ENCODE peak calls at places on chromosomes 13 and 19, in nine cellular contexts. J, L, B, P, O, X, U, E and G are unnamed samples.

GRCh38 chr13:21735621-21736401 is 64.9 kb downstream of the FGF9 start:
- DNase-seq in P (no peak), J (no peak), X (no peak), B (no peak), L (no peak), O (no peak), E (no peak), U (no peak), G (no peak)

GRCh38 chr19:54506079-54506478 is 3.4 kb downstream of the LAIR2 start:
- DNase-seq in J (no peak), E (no peak), X (no peak), U (no peak), O (no peak), P (no peak), L (no peak), B (no peak), G (no peak)

GRCh38 chr13:79228972-79229371 is 177.1 kb downstream of the RBM26 start:
- DNase-seq in B (no peak), P (no peak), X (no peak), O (peak; percentile 32), L (no peak), U (no peak), E (no peak), J (no peak), G (no peak)

GRCh38 chr13:94548382-94549240 is 47.3 kb downstream of the TGDS start:
- DNase-seq in J (peak; percentile 52), L (peak; percentile 82), B (peak; percentile 5), P (peak; percentile 10), O (peak; percentile 32), U (peak; percentile 49), E (no peak), X (peak; percentile 14), G (no peak)

GRCh38 chr19:41189425-41190065 is 3.5 kb upstream of the CYP2S1 start:
- DNase-seq in E (no peak), P (no peak), X (no peak), L (peak; percentile 63), J (no peak), B (no peak), O (no peak), U (no peak), G (no peak)

GRCh38 chr13:99199541-99200432 is 867 bp upstream of the UBAC2 start:
- DNase-seq in L (no peak), P (no peak), E (no peak), J (no peak), U (no peak), B (no peak), X (no peak), O (no peak), G (no peak)

GRCh38 chr13:99153219-99153618 is 47.4 kb upstream of the UBAC2 start:
- DNase-seq in B (no peak), P (no peak), L (no peak), X (no peak), E (no peak), J (no peak), U (no peak), O (no peak), G (no peak)

GRCh38 chr19:3176715-3177501 is 1.7 kb upstream of the S1PR4 start:
- DNase-seq in O (peak; percentile 69), J (no peak), P (no peak), L (no peak), E (no peak), U (no peak), B (no peak), X (no peak), G (peak; percentile 53)

GRCh38 chr13:105343134-105343806 is 1192.2 kb downstream of the EFNB2 start:
- DNase-seq in P (no peak), E (no peak), J (no peak), L (no peak), U (no peak), X (no peak), O (no peak), B (no peak), G (peak; percentile 63)

GRCh38 chr19:48746738-48747575 is at the start of gene IZUMO1:
- DNase-seq in J (peak; percentile 77), X (peak; percentile 33), B (peak; percentile 43), O (peak; percentile 61), E (no peak), U (peak; percentile 89), P (peak; percentile 33), L (peak; percentile 91), G (peak; percentile 72)

GRCh38 chr13:94712287-94712811 is at the start of gene SOX21:
- DNase-seq in L (peak; percentile 87), B (no peak), E (no peak), P (no peak), X (no peak), J (no peak), O (no peak), U (no peak), G (no peak)

GRCh38 chr13:53788286-53788685 is 759.7 kb downstream of the OLFM4 start:
- DNase-seq in U (no peak), B (no peak), L (no peak), O (no peak), J (no peak), P (no peak), E (no peak), X (no peak), G (no peak)

GRCh38 chr19:11138659-11139526 is 16.7 kb downstream of the SPC24 start:
- DNase-seq in X (peak; percentile 60), E (no peak), P (peak; percentile 50), O (peak; percentile 68), J (no peak), B (peak; percentile 54), L (peak; percentile 78), U (peak; percentile 61), G (peak; percentile 53)

GRCh38 chr19:18290250-18291018 is 9.0 kb upstream of the JUND start:
- DNase-seq in U (no peak), E (no peak), O (peak; percentile 40), P (peak; percentile 45), X (no peak), J (no peak), B (no peak), L (no peak), G (no peak)

GRCh38 chr19:5129691-5130090 is 160.8 kb downstream of the KDM4B start:
- DNase-seq in B (no peak), L (no peak), U (no peak), J (no peak), P (no peak), X (no peak), O (no peak), E (no peak), G (no peak)
- TF ChIP-seq CTCF in B (no peak), L (no peak), U (no peak), J (no peak), P (no peak), X (no peak), O (no peak), E (no peak), G (no peak)

GRCh38 chr19:35005256-35005977 is 5.3 kb downstream of the GRAMD1A start:
- DNase-seq in E (no peak), O (no peak), L (no peak), P (no peak), U (no peak), X (no peak), B (no peak), J (no peak), G (no peak)

GRCh38 chr19:35004517-35005255 is 4.6 kb downstream of the GRAMD1A start:
- DNase-seq in J (no peak), X (no peak), L (no peak), P (no peak), B (no peak), U (no peak), E (no peak), O (no peak), G (no peak)

GRCh38 chr19:35008891-35009341 is 8.8 kb downstream of the GRAMD1A start:
- DNase-seq in O (no peak), U (no peak), B (no peak), L (no peak), P (no peak), E (no peak), X (no peak), J (no peak), G (no peak)

GRCh38 chr19:35006999-35007365 is 6.9 kb downstream of the GRAMD1A start:
- DNase-seq in J (no peak), O (no peak), X (no peak), P (no peak), U (no peak), E (no peak), L (no peak), B (no peak), G (no peak)

DNA sequence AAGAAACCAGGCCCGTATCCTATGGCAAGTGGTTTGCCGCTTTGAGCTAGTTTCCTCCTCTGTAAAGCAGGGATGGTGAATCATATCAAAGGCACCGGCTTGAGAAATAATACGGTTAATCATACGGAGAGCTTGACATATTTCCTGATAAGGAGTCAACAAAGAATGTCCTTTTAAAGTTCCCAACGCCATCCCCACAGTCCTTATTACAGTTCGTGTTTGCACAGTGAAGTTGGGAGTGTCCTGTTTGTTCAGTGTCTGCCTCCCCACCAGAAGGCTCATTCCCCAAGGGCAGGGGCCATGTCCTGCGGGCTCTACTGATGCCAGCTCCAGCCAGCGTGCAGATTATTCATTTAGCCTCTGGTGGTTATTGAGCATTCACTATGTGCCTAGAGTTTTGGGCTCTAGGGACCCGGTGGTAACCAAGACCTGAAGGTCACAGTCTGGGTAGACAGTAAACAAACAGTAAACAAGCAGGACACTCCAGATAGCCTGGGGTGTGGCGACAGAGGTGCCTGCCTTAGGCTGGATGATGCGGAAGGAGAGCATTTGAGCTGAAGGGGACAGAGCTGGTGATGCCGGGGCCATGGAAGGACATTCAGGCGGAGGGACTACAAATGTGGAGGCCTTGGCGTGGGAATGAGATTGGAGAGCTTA is 6.3 kb downstream of the GRAMD1A start:
- DNase-seq in X (no peak), L (no peak), B (no peak), P (no peak), J (no peak), O (peak; percentile 78), U (no peak), E (no peak), G (no peak)
- H3K36me3 ChIP-seq in X (peaks cover 9% of the 10 kb centered on the region), L (no peaks in the 10 kb centered on the region), B (peaks cover 18% of the 10 kb centered on the region), P (peaks cover 28% of the 10 kb centered on the region), J (peaks cover 92% of the 10 kb centered on the region), O (peaks cover 17% of the 10 kb centered on the region), U (peaks cover 3% of the 10 kb centered on the region), E (peaks cover 4% of the 10 kb centered on the region), G (peaks cover 2% of the 10 kb centered on the region)

GRCh38 chr13:38922170-38922569 is 68.5 kb downstream of the STOML3 start:
- DNase-seq in B (no peak), U (no peak), P (no peak), J (no peak), O (no peak), X (no peak), L (no peak), E (no peak), G (no peak)

DNA sequence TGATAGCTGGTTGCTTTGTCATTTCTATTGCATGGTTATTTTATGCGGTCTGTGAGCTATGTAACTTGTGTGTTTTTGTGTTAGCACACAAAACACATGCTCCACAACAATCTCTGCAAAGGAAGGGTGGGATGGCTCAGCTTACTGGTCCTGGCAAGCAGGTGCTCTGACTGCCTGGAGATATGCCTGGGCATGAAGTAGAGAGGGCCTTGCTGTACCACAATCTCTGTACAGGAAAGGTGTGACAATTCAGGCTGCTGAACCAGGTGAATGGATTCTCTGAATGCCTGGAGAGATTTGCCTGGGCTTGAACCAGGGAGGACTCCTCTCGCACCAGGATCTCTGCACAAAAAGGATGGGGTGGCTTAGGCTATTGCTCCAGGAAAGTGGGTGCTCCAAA is 69.5 kb downstream of the STOML3 start:
- DNase-seq in J (no peak), U (no peak), X (no peak), O (no peak), L (no peak), B (no peak), P (no peak), E (no peak), G (no peak)
- H3K4me3 ChIP-seq in J (no peak overlapping the region), U (no peak overlapping the region), X (no peak overlapping the region), O (no peak overlapping the region), L (no peak overlapping the region), B (no peak overlapping the region), P (no peak overlapping the region), E (no peak overlapping the region), G (no peak overlapping the region)

GRCh38 chr13:46553886-46554855 is 1.2 kb downstream of the LRCH1 start:
- DNase-seq in U (peak; percentile 77), O (peak; percentile 71), E (peak; percentile 14), X (peak; percentile 43), J (peak; percentile 82), L (peak; percentile 78), B (peak; percentile 28), P (peak; percentile 28), G (no peak)
- TF ChIP-seq CTCF in U (peak; percentile 18), O (peak; percentile 33), E (peak; percentile 30), X (peak; percentile 45), J (peak; percentile 10), L (peak; percentile 19), B (peak; percentile 50), P (peak; percentile 38), G (peak; percentile 29)